ENCODE peak calls at places on chromosomes 5 and 9, in six cellular contexts. F is mammary epithelial cell, E is lung, Q is right atrium auricular region, Y is heart left ventricle, R is breast epithelium. P is an unnamed sample. For H3K4me1, the result is how much of the 10 kb centered on the place peaks cover.

GRCh38 chr5:135551593-135552447 is 16.1 kb upstream of the NEUROG1 start:
- DNase-seq in E (peak), Q (peak), R (peak), Y (peak), F (peak), P (peak)

GRCh38 chr5:97044057-97044456 is 98.4 kb downstream of the LIX1 start:
- DNase-seq in R (no peak), F (peak), Q (no peak), Y (peak), E (no peak), P (no peak)

GRCh38 chr5:179163236-179164155 is 103.3 kb downstream of the ZNF354C start:
- DNase-seq in E (no peak), Q (no peak), R (peak), F (no peak), Y (peak), P (peak)

GRCh38 chr5:100777680-100778281 is 125.3 kb downstream of the ST8SIA4 start:
- DNase-seq in Y (peak), R (no peak), F (peak), Q (no peak), E (no peak), P (no peak)

GRCh38 chr5:95808686-95809413 is 13.7 kb downstream of the GLRX start:
- DNase-seq in R (no peak), Y (peak), F (no peak), Q (peak), E (peak), P (peak)

GRCh38 chr5:97764700-97765099 is 581.7 kb upstream of the RIOK2 start:
- DNase-seq in Q (no peak), E (no peak), F (peak), Y (no peak), R (no peak), P (no peak)

GRCh38 chr9:81022177-81022576 is 667.2 kb downstream of the TLE1 start:
- DNase-seq in R (no peak), F (no peak), Q (no peak), Y (no peak), E (no peak), P (no peak)

GRCh38 chr5:142769251-142769792 is 855 bp upstream of the ARHGAP26 start:
- DNase-seq in F (no peak), Q (no peak), E (no peak), R (no peak), Y (no peak), P (no peak)

GRCh38 chr5:91632871-91633270 is 249.8 kb upstream of the ARRDC3 start:
- DNase-seq in Y (no peak), E (no peak), F (no peak), R (no peak), Q (no peak), P (no peak)

GRCh38 chr9:77507212-77507961 is 140.7 kb downstream of the GNA14 start:
- DNase-seq in Q (no peak), E (no peak), Y (no peak), F (no peak), R (no peak), P (no peak)

GRCh38 chr9:98254236-98255063 is 999 bp downstream of the TBC1D2 start:
- DNase-seq in E (no peak), R (no peak), F (peak), Y (no peak), Q (no peak), P (no peak)

GRCh38 chr5:40383719-40384651 is 295.7 kb upstream of the PTGER4 start:
- DNase-seq in R (no peak), E (no peak), F (peak), Q (no peak), Y (no peak), P (no peak)

GRCh38 chr5:127892467-127893207 is 189.4 kb downstream of the CCDC192 start:
- DNase-seq in R (no peak), F (peak), Y (no peak), Q (no peak), E (no peak), P (no peak)

GRCh38 chr9:8329561-8330283 is 530.1 kb upstream of the DMAC1 start:
- DNase-seq in Y (no peak), E (no peak), F (no peak), Q (no peak), R (no peak), P (no peak)

GRCh38 chr5:92580814-92581213 is 1000.2 kb downstream of the NR2F1-AS1 start:
- DNase-seq in F (peak), Y (no peak), E (no peak), Q (no peak), R (no peak), P (no peak)

GRCh38 chr9:131240047-131240921 is 36.0 kb downstream of the FAM78A start:
- DNase-seq in R (no peak), Y (no peak), E (no peak), Q (no peak), F (no peak), P (no peak)

GRCh38 chr9:96553070-96553469 is 66.6 kb downstream of the CDC14B start:
- DNase-seq in E (no peak), F (peak), R (no peak), Q (no peak), Y (no peak), P (no peak)

GRCh38 chr9:130870491-130871381 is 25.9 kb downstream of the QRFP start:
- DNase-seq in Y (peak), Q (no peak), F (no peak), E (no peak), R (no peak), P (peak)

GRCh38 chr9:121984726-121985402 is 108.2 kb downstream of the TTLL11 start:
- DNase-seq in E (no peak), R (no peak), Q (no peak), Y (no peak), F (peak), P (no peak)

GRCh38 chr9:129774791-129775149 is 21.9 kb upstream of the PTGES start:
- DNase-seq in E (no peak), Q (no peak), Y (no peak), F (no peak), R (no peak), P (no peak)

GRCh38 chr9:8071445-8071798 is 271.8 kb upstream of the DMAC1 start:
- DNase-seq in Q (no peak), R (no peak), F (no peak), Y (no peak), E (no peak), P (no peak)

GRCh38 chr5:29122306-29122705 is 2071.2 kb upstream of the CDH6 start:
- DNase-seq in E (no peak), Y (no peak), R (no peak), Q (no peak), F (no peak), P (no peak)

GRCh38 chr5:137273511-137273910 is 225.6 kb downstream of the SPOCK1 start:
- DNase-seq in R (no peak), Q (no peak), Y (no peak), E (no peak), F (peak), P (no peak)

GRCh38 chr5:68406767-68407232 is 191.2 kb downstream of the PIK3R1 start:
- DNase-seq in Q (no peak), R (no peak), E (no peak), Y (no peak), F (no peak), P (no peak)

GRCh38 chr5:1251678-1252580 is 26.7 kb downstream of the SLC6A18 start:
- DNase-seq in F (no peak), Y (no peak), Q (no peak), E (no peak), R (no peak), P (no peak)

GRCh38 chr9:136572596-136573313 is 26.9 kb upstream of the NOTCH1 start:
- DNase-seq in F (no peak), E (no peak), Y (peak), R (no peak), Q (no peak), P (no peak)

GRCh38 chr5:109035470-109035869 is 287.8 kb downstream of the FER start:
- DNase-seq in E (no peak), R (no peak), Y (no peak), Q (no peak), F (no peak), P (no peak)

GRCh38 chr9:125987420-125987819 is 240.2 kb downstream of the PBX3 start:
- DNase-seq in E (no peak), F (no peak), Q (no peak), R (peak), Y (no peak), P (peak)

GRCh38 chr5:171367424-171368370 is 20.0 kb upstream of the NPM1 start:
- DNase-seq in R (no peak), F (peak), E (no peak), Y (no peak), Q (no peak), P (no peak)

GRCh38 chr9:19149230-19149629 is 21.9 kb upstream of the PLIN2 start:
- DNase-seq in F (no peak), E (no peak), Q (no peak), Y (no peak), R (no peak), P (no peak)

GRCh38 chr5:133292300-133292699 is 240.5 kb downstream of the HSPA4 start:
- DNase-seq in R (no peak), Q (no peak), Y (no peak), F (peak), E (no peak), P (no peak)

GRCh38 chr5:180114304-180115003 is 42.9 kb upstream of the RNF130 start:
- DNase-seq in R (peak), F (no peak), Y (no peak), Q (no peak), E (no peak), P (no peak)

GRCh38 chr5:115375922-115376321 is 79.5 kb upstream of the CCDC112 start:
- DNase-seq in R (no peak), Y (peak), F (no peak), E (no peak), Q (no peak), P (no peak)

GRCh38 chr5:140555747-140556312 is 1.4 kb downstream of the SRA1 start:
- DNase-seq in R (no peak), Y (no peak), E (no peak), Q (no peak), F (no peak), P (no peak)

GRCh38 chr5:140556438-140556837 is 835 bp downstream of the SRA1 start:
- DNase-seq in Q (no peak), E (no peak), F (no peak), R (no peak), Y (no peak), P (no peak)

GRCh38 chr5:140554454-140554853 is 2.8 kb downstream of the SRA1 start:
- DNase-seq in Q (no peak), R (no peak), E (no peak), F (peak), Y (no peak), P (no peak)

GRCh38 chr5:140551872-140552271 is 4.4 kb downstream of the EIF4EBP3 start:
- DNase-seq in Y (no peak), F (no peak), E (no peak), R (no peak), Q (no peak), P (no peak)

GRCh38 chr5:140553657-140554056 is 3.6 kb downstream of the SRA1 start:
- DNase-seq in E (no peak), R (no peak), F (peak), Y (no peak), Q (no peak), P (no peak)
- H3K4me1 ChIP-seq in E (under half), R (under half), F (under half), Y (under half), Q (under half), P (under half)

DNA sequence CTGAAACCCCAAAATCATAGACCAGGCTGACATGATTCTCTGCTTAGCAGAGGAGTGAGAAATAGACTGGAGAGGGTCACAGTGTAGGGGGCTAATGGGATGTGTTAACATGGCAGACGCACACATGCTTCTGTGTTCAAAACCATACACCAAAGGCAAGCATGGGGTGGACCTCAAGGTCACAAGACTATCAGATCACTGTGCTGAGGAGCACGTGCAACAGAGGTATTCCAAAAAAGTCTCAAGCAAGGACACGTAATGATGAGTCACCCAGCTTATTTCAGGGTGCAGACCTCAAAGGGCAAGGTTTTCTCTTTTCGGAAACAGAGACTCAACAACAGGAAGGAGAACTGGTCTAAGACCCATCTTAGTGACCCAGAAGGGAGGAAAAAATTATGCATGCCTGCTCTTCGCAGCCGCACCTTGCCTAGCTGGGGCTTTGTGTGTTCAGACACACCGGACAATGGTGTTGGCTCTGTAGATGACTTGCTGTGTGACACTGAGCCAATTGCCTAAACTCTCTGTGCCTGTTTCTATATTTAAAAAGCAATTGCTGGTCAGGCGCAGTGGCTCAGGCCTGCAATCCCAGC is 20.3 kb downstream of the WHRN start:
- DNase-seq in R (no peak), E (no peak), F (peak), Q (no peak), Y (no peak), P (no peak)
- H3K4me1 ChIP-seq in R (under half), E (under half), F (under half), Q (under half), Y (under half), P (under half)

GRCh38 chr5:55601209-55601618 is 66.5 kb upstream of the PLPP1 start:
- DNase-seq in F (no peak), Y (peak), Q (peak), E (peak), R (peak), P (peak)
- H3K4me1 ChIP-seq in F (under half), Y (half or more), Q (under half), E (under half), R (under half), P (under half)

GRCh38 chr5:14222182-14222581 is 79.0 kb downstream of the TRIO start:
- DNase-seq in Y (no peak), Q (no peak), F (no peak), R (no peak), E (no peak), P (no peak)

GRCh38 chr5:14225173-14225834 is 82.2 kb downstream of the TRIO start:
- DNase-seq in R (no peak), F (no peak), Q (no peak), E (no peak), Y (no peak), P (no peak)

GRCh38 chr5:14220642-14221041 is 77.5 kb downstream of the TRIO start:
- DNase-seq in Y (no peak), R (no peak), E (no peak), Q (no peak), F (no peak), P (no peak)

GRCh38 chr5:14221768-14222167 is 78.6 kb downstream of the TRIO start:
- DNase-seq in Q (no peak), R (no peak), F (no peak), E (no peak), Y (no peak), P (no peak)

GRCh38 chr5:14223372-14223771 is 80.2 kb downstream of the TRIO start:
- DNase-seq in R (no peak), E (no peak), Q (no peak), Y (no peak), F (no peak), P (no peak)
- H3K4me1 ChIP-seq in R (under half), E (under half), Q (under half), Y (half or more), F (under half), P (under half)

P was measured in aorta.